ENCODE peak calls at places on chromosomes 4 and X, in seven cellular contexts. One of them, this sample, is unnamed.

GRCh38 chr4:186067757-186068385 is 1.1 kb upstream of the TLR3 start:
- DNase-seq in CD8-positive, alpha-beta T cell: peak
- DNase-seq in glutamatergic neuron: no peak
- DNase-seq in RWPE2: no peak
- DNase-seq in body of pancreas: peak
- DNase-seq in tibial artery: peak
- DNase-seq in breast epithelium: peak
- DNase-seq in this sample: peak

GRCh38 chrX:56107320-56107719 is 124.8 kb upstream of the KLF8 start:
- DNase-seq in CD8-positive, alpha-beta T cell: no peak
- DNase-seq in glutamatergic neuron: no peak
- DNase-seq in RWPE2: no peak
- DNase-seq in body of pancreas: no peak
- DNase-seq in tibial artery: no peak
- DNase-seq in breast epithelium: no peak
- DNase-seq in this sample: no peak

GRCh38 chrX:12701625-12702024 is 89.6 kb upstream of the PRPS2 start:
- DNase-seq in CD8-positive, alpha-beta T cell: no peak
- DNase-seq in glutamatergic neuron: peak
- DNase-seq in RWPE2: no peak
- DNase-seq in body of pancreas: peak
- DNase-seq in tibial artery: no peak
- DNase-seq in breast epithelium: no peak
- DNase-seq in this sample: no peak

GRCh38 chrX:129714581-129714980 is 24.2 kb upstream of the XPNPEP2 start:
- DNase-seq in CD8-positive, alpha-beta T cell: no peak
- DNase-seq in glutamatergic neuron: no peak
- DNase-seq in RWPE2: no peak
- DNase-seq in body of pancreas: no peak
- DNase-seq in tibial artery: no peak
- DNase-seq in breast epithelium: no peak
- DNase-seq in this sample: no peak

GRCh38 chr4:142446965-142447474 is 399.1 kb downstream of the INPP4B start:
- DNase-seq in CD8-positive, alpha-beta T cell: no peak
- DNase-seq in glutamatergic neuron: no peak
- DNase-seq in RWPE2: no peak
- DNase-seq in body of pancreas: no peak
- DNase-seq in tibial artery: no peak
- DNase-seq in breast epithelium: no peak
- DNase-seq in this sample: no peak

GRCh38 chr4:138835833-138836521 is 179.6 kb upstream of the NOCT start:
- DNase-seq in CD8-positive, alpha-beta T cell: no peak
- DNase-seq in glutamatergic neuron: no peak
- DNase-seq in RWPE2: no peak
- DNase-seq in body of pancreas: peak
- DNase-seq in tibial artery: no peak
- DNase-seq in breast epithelium: no peak
- DNase-seq in this sample: no peak

GRCh38 chr4:20625460-20625859 is 74.8 kb upstream of the PACRGL start:
- DNase-seq in CD8-positive, alpha-beta T cell: no peak
- DNase-seq in glutamatergic neuron: no peak
- DNase-seq in RWPE2: no peak
- DNase-seq in body of pancreas: peak
- DNase-seq in tibial artery: no peak
- DNase-seq in breast epithelium: no peak
- DNase-seq in this sample: no peak

GRCh38 chrX:50978920-50979660 is 68.6 kb downstream of the BMP15 start:
- DNase-seq in CD8-positive, alpha-beta T cell: no peak
- DNase-seq in glutamatergic neuron: no peak
- DNase-seq in RWPE2: no peak
- DNase-seq in body of pancreas: peak
- DNase-seq in tibial artery: no peak
- DNase-seq in breast epithelium: no peak
- DNase-seq in this sample: no peak

GRCh38 chr4:82688091-82688815 is 110.3 kb downstream of the SCD5 start:
- DNase-seq in CD8-positive, alpha-beta T cell: no peak
- DNase-seq in glutamatergic neuron: no peak
- DNase-seq in RWPE2: no peak
- DNase-seq in body of pancreas: no peak
- DNase-seq in tibial artery: no peak
- DNase-seq in breast epithelium: no peak
- DNase-seq in this sample: no peak

GRCh38 chr4:77433102-77433733 is 172.4 kb upstream of the CXCL13 start:
- DNase-seq in CD8-positive, alpha-beta T cell: no peak
- DNase-seq in glutamatergic neuron: no peak
- DNase-seq in RWPE2: no peak
- DNase-seq in body of pancreas: peak
- DNase-seq in tibial artery: no peak
- DNase-seq in breast epithelium: no peak
- DNase-seq in this sample: no peak
- TF ChIP-seq CTCF in CD8-positive, alpha-beta T cell: peak
- TF ChIP-seq CTCF in glutamatergic neuron: peak
- TF ChIP-seq CTCF in RWPE2: peak
- TF ChIP-seq CTCF in body of pancreas: peak
- TF ChIP-seq CTCF in tibial artery: peak
- TF ChIP-seq CTCF in breast epithelium: peak
- TF ChIP-seq CTCF in this sample: peak

DNA sequence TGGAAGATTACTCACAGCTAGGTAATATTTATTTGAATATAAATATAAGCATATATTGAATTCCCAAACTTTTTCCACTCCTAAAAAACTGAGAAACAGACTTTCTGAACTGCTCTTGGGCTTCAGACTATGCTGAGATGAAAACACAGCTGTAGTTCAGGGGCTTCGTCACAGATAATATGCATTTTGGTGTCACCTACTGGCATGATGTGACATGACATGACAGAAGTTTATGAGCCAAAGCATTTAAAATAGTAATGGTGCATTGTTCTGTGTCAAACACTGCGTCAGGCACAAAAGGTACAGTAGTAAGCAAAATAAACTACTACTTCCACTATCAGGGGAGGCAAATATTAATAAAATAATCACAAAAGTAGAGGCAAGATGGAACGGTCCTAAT is 171.3 kb downstream of the BTC start:
- DNase-seq in CD8-positive, alpha-beta T cell: no peak
- DNase-seq in glutamatergic neuron: no peak
- DNase-seq in RWPE2: no peak
- DNase-seq in body of pancreas: peak
- DNase-seq in tibial artery: no peak
- DNase-seq in breast epithelium: no peak
- DNase-seq in this sample: no peak
- TF ChIP-seq CTCF in CD8-positive, alpha-beta T cell: peak
- TF ChIP-seq CTCF in glutamatergic neuron: peak
- TF ChIP-seq CTCF in RWPE2: peak
- TF ChIP-seq CTCF in body of pancreas: no peak
- TF ChIP-seq CTCF in tibial artery: no peak
- TF ChIP-seq CTCF in breast epithelium: peak
- TF ChIP-seq CTCF in this sample: peak

GRCh38 chr4:111934294-111934693 is 211.0 kb upstream of the FAM241A start:
- DNase-seq in CD8-positive, alpha-beta T cell: no peak
- DNase-seq in glutamatergic neuron: no peak
- DNase-seq in RWPE2: no peak
- DNase-seq in body of pancreas: no peak
- DNase-seq in tibial artery: no peak
- DNase-seq in breast epithelium: no peak
- DNase-seq in this sample: no peak

GRCh38 chr4:111933703-111934102 is 211.6 kb upstream of the FAM241A start:
- DNase-seq in CD8-positive, alpha-beta T cell: no peak
- DNase-seq in glutamatergic neuron: no peak
- DNase-seq in RWPE2: no peak
- DNase-seq in body of pancreas: no peak
- DNase-seq in tibial artery: no peak
- DNase-seq in breast epithelium: no peak
- DNase-seq in this sample: no peak

GRCh38 chr4:111941957-111942356 is 203.3 kb upstream of the FAM241A start:
- DNase-seq in CD8-positive, alpha-beta T cell: no peak
- DNase-seq in glutamatergic neuron: no peak
- DNase-seq in RWPE2: no peak
- DNase-seq in body of pancreas: no peak
- DNase-seq in tibial artery: no peak
- DNase-seq in breast epithelium: no peak
- DNase-seq in this sample: no peak

GRCh38 chr4:111937368-111937767 is 207.9 kb upstream of the FAM241A start:
- DNase-seq in CD8-positive, alpha-beta T cell: no peak
- DNase-seq in glutamatergic neuron: no peak
- DNase-seq in RWPE2: no peak
- DNase-seq in body of pancreas: no peak
- DNase-seq in tibial artery: no peak
- DNase-seq in breast epithelium: no peak
- DNase-seq in this sample: no peak
- TF ChIP-seq CTCF in CD8-positive, alpha-beta T cell: no peak
- TF ChIP-seq CTCF in glutamatergic neuron: no peak
- TF ChIP-seq CTCF in RWPE2: peak
- TF ChIP-seq CTCF in body of pancreas: no peak
- TF ChIP-seq CTCF in tibial artery: no peak
- TF ChIP-seq CTCF in breast epithelium: no peak
- TF ChIP-seq CTCF in this sample: no peak

DNA sequence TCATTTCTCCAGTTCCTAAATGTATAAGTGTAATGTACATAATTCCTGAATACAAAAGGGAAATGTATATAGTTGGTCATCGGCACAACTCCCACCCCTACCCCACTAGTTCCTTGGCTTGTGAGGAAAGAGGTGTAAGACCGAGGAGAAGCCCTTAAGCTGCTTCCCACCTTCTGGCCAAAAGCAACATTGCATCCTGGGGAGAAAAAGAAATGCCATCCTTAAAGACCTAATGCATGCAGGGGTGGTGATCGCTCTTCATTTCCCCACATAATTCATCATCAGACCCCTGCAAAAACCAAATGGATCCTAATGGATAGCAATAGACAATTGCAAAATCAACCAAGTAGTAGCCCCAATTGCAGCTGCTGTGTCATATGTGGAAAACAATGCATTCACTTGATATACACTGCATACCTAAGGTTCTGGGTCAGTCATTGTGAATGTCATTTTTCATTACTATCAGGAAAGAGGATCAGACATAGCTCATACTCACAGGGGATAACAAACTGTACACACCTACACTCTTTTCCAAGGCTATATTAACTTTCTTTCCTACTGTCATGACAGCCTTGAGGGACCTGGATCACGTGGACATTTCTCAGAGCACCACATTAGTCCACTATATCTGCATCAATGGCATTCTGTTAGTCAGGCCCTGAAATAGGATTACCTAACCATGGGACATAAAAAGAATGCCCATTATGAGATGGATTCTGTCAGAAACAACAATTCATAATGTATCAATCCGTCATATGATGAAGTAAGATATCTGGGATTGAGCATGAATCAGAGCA is 31.7 kb upstream of the NFXL1 start:
- DNase-seq in CD8-positive, alpha-beta T cell: no peak
- DNase-seq in glutamatergic neuron: no peak
- DNase-seq in RWPE2: no peak
- DNase-seq in body of pancreas: no peak
- DNase-seq in tibial artery: no peak
- DNase-seq in breast epithelium: no peak
- DNase-seq in this sample: no peak
- TF ChIP-seq CTCF in CD8-positive, alpha-beta T cell: no peak
- TF ChIP-seq CTCF in glutamatergic neuron: peak
- TF ChIP-seq CTCF in RWPE2: no peak
- TF ChIP-seq CTCF in body of pancreas: no peak
- TF ChIP-seq CTCF in tibial artery: no peak
- TF ChIP-seq CTCF in breast epithelium: no peak
- TF ChIP-seq CTCF in this sample: no peak

GRCh38 chr4:71554025-71554424 is 215.2 kb downstream of the SLC4A4 start:
- DNase-seq in CD8-positive, alpha-beta T cell: no peak
- DNase-seq in glutamatergic neuron: no peak
- DNase-seq in RWPE2: no peak
- DNase-seq in body of pancreas: no peak
- DNase-seq in tibial artery: no peak
- DNase-seq in breast epithelium: no peak
- DNase-seq in this sample: no peak
- TF ChIP-seq CTCF in CD8-positive, alpha-beta T cell: no peak
- TF ChIP-seq CTCF in glutamatergic neuron: no peak
- TF ChIP-seq CTCF in RWPE2: no peak
- TF ChIP-seq CTCF in body of pancreas: no peak
- TF ChIP-seq CTCF in tibial artery: no peak
- TF ChIP-seq CTCF in breast epithelium: no peak
- TF ChIP-seq CTCF in this sample: no peak

GRCh38 chr4:123659759-123660158 is 263.2 kb downstream of the SPRY1 start:
- DNase-seq in CD8-positive, alpha-beta T cell: no peak
- DNase-seq in glutamatergic neuron: no peak
- DNase-seq in RWPE2: no peak
- DNase-seq in body of pancreas: no peak
- DNase-seq in tibial artery: no peak
- DNase-seq in breast epithelium: no peak
- DNase-seq in this sample: no peak
- TF ChIP-seq CTCF in CD8-positive, alpha-beta T cell: peak
- TF ChIP-seq CTCF in glutamatergic neuron: no peak
- TF ChIP-seq CTCF in RWPE2: peak
- TF ChIP-seq CTCF in body of pancreas: peak
- TF ChIP-seq CTCF in tibial artery: peak
- TF ChIP-seq CTCF in breast epithelium: peak
- TF ChIP-seq CTCF in this sample: no peak

GRCh38 chrX:106415276-106415895 is 196.4 kb upstream of the RADX start:
- DNase-seq in CD8-positive, alpha-beta T cell: no peak
- DNase-seq in glutamatergic neuron: no peak
- DNase-seq in RWPE2: no peak
- DNase-seq in body of pancreas: peak
- DNase-seq in tibial artery: no peak
- DNase-seq in breast epithelium: no peak
- DNase-seq in this sample: no peak
- TF ChIP-seq CTCF in CD8-positive, alpha-beta T cell: peak
- TF ChIP-seq CTCF in glutamatergic neuron: peak
- TF ChIP-seq CTCF in RWPE2: peak
- TF ChIP-seq CTCF in body of pancreas: peak
- TF ChIP-seq CTCF in tibial artery: no peak
- TF ChIP-seq CTCF in breast epithelium: peak
- TF ChIP-seq CTCF in this sample: peak

DNA sequence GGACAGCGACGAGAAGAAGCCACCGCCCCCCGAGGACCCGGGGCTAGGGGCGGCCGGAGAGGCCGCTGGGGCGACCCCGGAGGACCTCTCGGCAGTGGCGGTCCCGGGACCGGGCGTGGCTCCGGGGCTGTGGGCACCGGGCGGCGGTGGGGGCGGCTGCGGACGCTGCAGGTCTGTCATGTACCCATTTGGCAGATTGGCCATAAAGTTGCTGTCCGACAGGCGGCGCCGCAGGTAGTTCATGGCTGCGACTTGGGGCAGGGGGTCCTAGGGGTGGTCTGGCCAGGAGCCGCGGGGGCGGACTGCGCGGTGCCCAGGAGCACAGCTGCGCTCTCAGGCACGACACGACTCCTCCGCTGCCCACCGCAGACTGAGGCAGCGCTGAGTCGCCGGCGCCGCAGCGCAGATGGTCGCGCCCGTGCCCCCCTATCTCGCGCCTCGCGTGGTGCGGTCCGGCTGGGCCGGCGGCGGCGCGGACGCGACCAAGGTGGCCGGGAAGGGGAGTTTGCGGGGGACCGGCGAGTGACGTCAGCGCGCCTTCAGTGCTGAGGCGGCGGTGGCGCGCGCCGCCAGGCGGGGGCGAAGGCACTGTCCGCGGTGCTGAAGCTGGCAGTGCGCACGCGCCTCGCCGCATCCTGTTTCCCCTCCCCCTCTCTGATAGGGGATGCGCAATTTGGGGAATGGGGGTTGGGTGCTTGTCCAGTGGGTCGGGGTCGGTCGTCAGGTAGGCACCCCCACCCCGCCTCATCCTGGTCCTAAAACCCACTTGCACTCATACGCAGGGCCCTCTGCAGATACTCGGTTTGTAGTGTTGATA is at the start of gene SYN1:
- DNase-seq in CD8-positive, alpha-beta T cell: peak
- DNase-seq in glutamatergic neuron: peak
- DNase-seq in RWPE2: no peak
- DNase-seq in body of pancreas: peak
- DNase-seq in tibial artery: peak
- DNase-seq in breast epithelium: peak
- DNase-seq in this sample: peak
- TF ChIP-seq CTCF in CD8-positive, alpha-beta T cell: no peak
- TF ChIP-seq CTCF in glutamatergic neuron: peak
- TF ChIP-seq CTCF in RWPE2: no peak
- TF ChIP-seq CTCF in body of pancreas: no peak
- TF ChIP-seq CTCF in tibial artery: no peak
- TF ChIP-seq CTCF in breast epithelium: no peak
- TF ChIP-seq CTCF in this sample: no peak

GRCh38 chr4:112766422-112766821 is 129.5 kb downstream of the LARP7 start:
- DNase-seq in CD8-positive, alpha-beta T cell: no peak
- DNase-seq in glutamatergic neuron: peak
- DNase-seq in RWPE2: no peak
- DNase-seq in body of pancreas: no peak
- DNase-seq in tibial artery: no peak
- DNase-seq in breast epithelium: no peak
- DNase-seq in this sample: no peak
- TF ChIP-seq CTCF in CD8-positive, alpha-beta T cell: no peak
- TF ChIP-seq CTCF in glutamatergic neuron: no peak
- TF ChIP-seq CTCF in RWPE2: peak
- TF ChIP-seq CTCF in body of pancreas: no peak
- TF ChIP-seq CTCF in tibial artery: no peak
- TF ChIP-seq CTCF in breast epithelium: no peak
- TF ChIP-seq CTCF in this sample: peak